ENCODE peak calls at places on chromosomes 16 and 17, in eight cellular contexts. One of them, this sample, is unnamed.
A peak's percentile ranks its signal among the peaks of the same experiment; 100 is the strongest.

GRCh38 chr16:58494981-58495860 is 4.7 kb upstream of the NDRG4 start:
- DNase-seq in hepatocyte: peak; percentile 92
- DNase-seq in left ventricle myocardium inferior: peak; percentile 69
- DNase-seq in psoas muscle: no peak
- DNase-seq in body of pancreas: peak; percentile 70
- DNase-seq in small intestine: peak; percentile 47
- DNase-seq in MM.1S: peak; percentile 98
- DNase-seq in aorta: peak; percentile 81
- DNase-seq in this sample: peak; percentile 64

GRCh38 chr16:26795184-26795583 is 271.5 kb upstream of the C16orf82 start:
- DNase-seq in hepatocyte: peak; percentile 9
- DNase-seq in left ventricle myocardium inferior: no peak
- DNase-seq in psoas muscle: no peak
- DNase-seq in body of pancreas: no peak
- DNase-seq in small intestine: no peak
- DNase-seq in MM.1S: no peak
- DNase-seq in aorta: no peak
- DNase-seq in this sample: no peak

GRCh38 chr17:82333279-82334171 is at the start of gene SECTM1:
- DNase-seq in hepatocyte: peak; percentile 76
- DNase-seq in left ventricle myocardium inferior: peak; percentile 66
- DNase-seq in psoas muscle: no peak
- DNase-seq in body of pancreas: no peak
- DNase-seq in small intestine: peak; percentile 55
- DNase-seq in MM.1S: peak; percentile 35
- DNase-seq in aorta: peak; percentile 87
- DNase-seq in this sample: peak; percentile 68

GRCh38 chr17:47862621-47863440 is 11.9 kb upstream of the SP6 start:
- DNase-seq in hepatocyte: no peak
- DNase-seq in left ventricle myocardium inferior: no peak
- DNase-seq in psoas muscle: no peak
- DNase-seq in body of pancreas: no peak
- DNase-seq in small intestine: peak; percentile 72
- DNase-seq in MM.1S: no peak
- DNase-seq in aorta: no peak
- DNase-seq in this sample: no peak

GRCh38 chr17:47898246-47898645 is 2.2 kb downstream of the SP2 start:
- DNase-seq in hepatocyte: no peak
- DNase-seq in left ventricle myocardium inferior: no peak
- DNase-seq in psoas muscle: no peak
- DNase-seq in body of pancreas: no peak
- DNase-seq in small intestine: no peak
- DNase-seq in MM.1S: no peak
- DNase-seq in aorta: no peak
- DNase-seq in this sample: no peak

GRCh38 chr17:149231-149630 is 11.9 kb downstream of the SCGB1C2 start:
- DNase-seq in hepatocyte: no peak
- DNase-seq in left ventricle myocardium inferior: no peak
- DNase-seq in psoas muscle: no peak
- DNase-seq in body of pancreas: peak; percentile 2
- DNase-seq in small intestine: no peak
- DNase-seq in MM.1S: no peak
- DNase-seq in aorta: peak; percentile 9
- DNase-seq in this sample: no peak

GRCh38 chr16:55552621-55553020 is 13.9 kb upstream of the CAPNS2 start:
- DNase-seq in hepatocyte: peak; percentile 22
- DNase-seq in left ventricle myocardium inferior: no peak
- DNase-seq in psoas muscle: no peak
- DNase-seq in body of pancreas: no peak
- DNase-seq in small intestine: no peak
- DNase-seq in MM.1S: no peak
- DNase-seq in aorta: no peak
- DNase-seq in this sample: no peak

GRCh38 chr17:43832168-43832975 is 574 bp downstream of the MPP3 start:
- DNase-seq in hepatocyte: peak; percentile 75
- DNase-seq in left ventricle myocardium inferior: peak; percentile 74
- DNase-seq in psoas muscle: peak; percentile 73
- DNase-seq in body of pancreas: peak; percentile 50
- DNase-seq in small intestine: peak; percentile 43
- DNase-seq in MM.1S: no peak
- DNase-seq in aorta: peak; percentile 92
- DNase-seq in this sample: peak; percentile 55

GRCh38 chr17:19683117-19683516 is 33.3 kb downstream of the SLC47A2 start:
- DNase-seq in hepatocyte: no peak
- DNase-seq in left ventricle myocardium inferior: no peak
- DNase-seq in psoas muscle: no peak
- DNase-seq in body of pancreas: no peak
- DNase-seq in small intestine: no peak
- DNase-seq in MM.1S: no peak
- DNase-seq in aorta: no peak
- DNase-seq in this sample: no peak

GRCh38 chr17:17494499-17495447 is 1.4 kb downstream of the RASD1 start:
- DNase-seq in hepatocyte: peak; percentile 60
- DNase-seq in left ventricle myocardium inferior: peak; percentile 51
- DNase-seq in psoas muscle: peak; percentile 82
- DNase-seq in body of pancreas: peak; percentile 37
- DNase-seq in small intestine: peak; percentile 32
- DNase-seq in MM.1S: peak; percentile 35
- DNase-seq in aorta: peak; percentile 87
- DNase-seq in this sample: peak; percentile 40

GRCh38 chr17:19412984-19413383 is 2.0 kb downstream of the RNF112 start:
- DNase-seq in hepatocyte: no peak
- DNase-seq in left ventricle myocardium inferior: no peak
- DNase-seq in psoas muscle: no peak
- DNase-seq in body of pancreas: no peak
- DNase-seq in small intestine: no peak
- DNase-seq in MM.1S: no peak
- DNase-seq in aorta: no peak
- DNase-seq in this sample: no peak

GRCh38 chr17:56172517-56172982 is 19.3 kb downstream of the ANKFN1 start:
- DNase-seq in hepatocyte: peak; percentile 21
- DNase-seq in left ventricle myocardium inferior: peak; percentile 26
- DNase-seq in psoas muscle: peak; percentile 92
- DNase-seq in body of pancreas: no peak
- DNase-seq in small intestine: no peak
- DNase-seq in MM.1S: no peak
- DNase-seq in aorta: no peak
- DNase-seq in this sample: no peak

GRCh38 chr16:64278196-64278595 is 843.7 kb downstream of the CDH11 start:
- DNase-seq in hepatocyte: no peak
- DNase-seq in left ventricle myocardium inferior: no peak
- DNase-seq in psoas muscle: no peak
- DNase-seq in body of pancreas: no peak
- DNase-seq in small intestine: no peak
- DNase-seq in MM.1S: no peak
- DNase-seq in aorta: no peak
- DNase-seq in this sample: no peak

GRCh38 chr16:29926675-29927522 is 873 bp upstream of the KCTD13 start:
- DNase-seq in hepatocyte: peak; percentile 44
- DNase-seq in left ventricle myocardium inferior: no peak
- DNase-seq in psoas muscle: no peak
- DNase-seq in body of pancreas: peak; percentile 39
- DNase-seq in small intestine: peak; percentile 62
- DNase-seq in MM.1S: no peak
- DNase-seq in aorta: peak; percentile 32
- DNase-seq in this sample: peak; percentile 68

GRCh38 chr17:1360975-1361374 is 39.0 kb downstream of the YWHAE start:
- DNase-seq in hepatocyte: no peak
- DNase-seq in left ventricle myocardium inferior: no peak
- DNase-seq in psoas muscle: no peak
- DNase-seq in body of pancreas: no peak
- DNase-seq in small intestine: no peak
- DNase-seq in MM.1S: no peak
- DNase-seq in aorta: no peak
- DNase-seq in this sample: no peak

GRCh38 chr17:73713136-73713535 is 68.9 kb upstream of the SDK2 start:
- DNase-seq in hepatocyte: no peak
- DNase-seq in left ventricle myocardium inferior: no peak
- DNase-seq in psoas muscle: no peak
- DNase-seq in body of pancreas: no peak
- DNase-seq in small intestine: no peak
- DNase-seq in MM.1S: no peak
- DNase-seq in aorta: peak; percentile 59
- DNase-seq in this sample: no peak

GRCh38 chr17:66980896-66981295 is 16.4 kb downstream of the CACNG4 start:
- DNase-seq in hepatocyte: no peak
- DNase-seq in left ventricle myocardium inferior: no peak
- DNase-seq in psoas muscle: no peak
- DNase-seq in body of pancreas: no peak
- DNase-seq in small intestine: no peak
- DNase-seq in MM.1S: no peak
- DNase-seq in aorta: no peak
- DNase-seq in this sample: no peak
- H3K4me1 ChIP-seq in hepatocyte: no peaks in the 10 kb centered on the region
- H3K4me1 ChIP-seq in left ventricle myocardium inferior: peaks cover 32% of the 10 kb centered on the region
- H3K4me1 ChIP-seq in psoas muscle: peaks cover 24% of the 10 kb centered on the region
- H3K4me1 ChIP-seq in body of pancreas: no peaks in the 10 kb centered on the region
- H3K4me1 ChIP-seq in small intestine: no peaks in the 10 kb centered on the region
- H3K4me1 ChIP-seq in MM.1S: no peaks in the 10 kb centered on the region
- H3K4me1 ChIP-seq in aorta: no peaks in the 10 kb centered on the region
- H3K4me1 ChIP-seq in this sample: no peaks in the 10 kb centered on the region

GRCh38 chr17:34383225-34383615 is 20.2 kb upstream of the CCL1 start:
- DNase-seq in hepatocyte: no peak
- DNase-seq in left ventricle myocardium inferior: no peak
- DNase-seq in psoas muscle: no peak
- DNase-seq in body of pancreas: no peak
- DNase-seq in small intestine: no peak
- DNase-seq in MM.1S: no peak
- DNase-seq in aorta: no peak
- DNase-seq in this sample: no peak
- H3K4me1 ChIP-seq in hepatocyte: no peaks in the 10 kb centered on the region
- H3K4me1 ChIP-seq in left ventricle myocardium inferior: no peaks in the 10 kb centered on the region
- H3K4me1 ChIP-seq in psoas muscle: no peaks in the 10 kb centered on the region
- H3K4me1 ChIP-seq in body of pancreas: no peaks in the 10 kb centered on the region
- H3K4me1 ChIP-seq in small intestine: no peaks in the 10 kb centered on the region
- H3K4me1 ChIP-seq in MM.1S: peaks cover 92% of the 10 kb centered on the region
- H3K4me1 ChIP-seq in aorta: no peaks in the 10 kb centered on the region
- H3K4me1 ChIP-seq in this sample: no peaks in the 10 kb centered on the region

GRCh38 chr16:50616386-50616785 is 64.7 kb downstream of the SNX20 start:
- DNase-seq in hepatocyte: peak; percentile 46
- DNase-seq in left ventricle myocardium inferior: no peak
- DNase-seq in psoas muscle: no peak
- DNase-seq in body of pancreas: no peak
- DNase-seq in small intestine: no peak
- DNase-seq in MM.1S: no peak
- DNase-seq in aorta: no peak
- DNase-seq in this sample: no peak

GRCh38 chr16:50615891-50616290 is 65.2 kb downstream of the SNX20 start:
- DNase-seq in hepatocyte: no peak
- DNase-seq in left ventricle myocardium inferior: no peak
- DNase-seq in psoas muscle: no peak
- DNase-seq in body of pancreas: no peak
- DNase-seq in small intestine: no peak
- DNase-seq in MM.1S: no peak
- DNase-seq in aorta: no peak
- DNase-seq in this sample: no peak

GRCh38 chr16:50616883-50617629 is 64.1 kb downstream of the SNX20 start:
- DNase-seq in hepatocyte: no peak
- DNase-seq in left ventricle myocardium inferior: no peak
- DNase-seq in psoas muscle: no peak
- DNase-seq in body of pancreas: no peak
- DNase-seq in small intestine: no peak
- DNase-seq in MM.1S: no peak
- DNase-seq in aorta: peak; percentile 76
- DNase-seq in this sample: no peak

GRCh38 chr16:50613281-50613991 is 65.2 kb downstream of the NKD1 start:
- DNase-seq in hepatocyte: peak; percentile 80
- DNase-seq in left ventricle myocardium inferior: no peak
- DNase-seq in psoas muscle: no peak
- DNase-seq in body of pancreas: no peak
- DNase-seq in small intestine: peak; percentile 76
- DNase-seq in MM.1S: no peak
- DNase-seq in aorta: no peak
- DNase-seq in this sample: no peak

DNA sequence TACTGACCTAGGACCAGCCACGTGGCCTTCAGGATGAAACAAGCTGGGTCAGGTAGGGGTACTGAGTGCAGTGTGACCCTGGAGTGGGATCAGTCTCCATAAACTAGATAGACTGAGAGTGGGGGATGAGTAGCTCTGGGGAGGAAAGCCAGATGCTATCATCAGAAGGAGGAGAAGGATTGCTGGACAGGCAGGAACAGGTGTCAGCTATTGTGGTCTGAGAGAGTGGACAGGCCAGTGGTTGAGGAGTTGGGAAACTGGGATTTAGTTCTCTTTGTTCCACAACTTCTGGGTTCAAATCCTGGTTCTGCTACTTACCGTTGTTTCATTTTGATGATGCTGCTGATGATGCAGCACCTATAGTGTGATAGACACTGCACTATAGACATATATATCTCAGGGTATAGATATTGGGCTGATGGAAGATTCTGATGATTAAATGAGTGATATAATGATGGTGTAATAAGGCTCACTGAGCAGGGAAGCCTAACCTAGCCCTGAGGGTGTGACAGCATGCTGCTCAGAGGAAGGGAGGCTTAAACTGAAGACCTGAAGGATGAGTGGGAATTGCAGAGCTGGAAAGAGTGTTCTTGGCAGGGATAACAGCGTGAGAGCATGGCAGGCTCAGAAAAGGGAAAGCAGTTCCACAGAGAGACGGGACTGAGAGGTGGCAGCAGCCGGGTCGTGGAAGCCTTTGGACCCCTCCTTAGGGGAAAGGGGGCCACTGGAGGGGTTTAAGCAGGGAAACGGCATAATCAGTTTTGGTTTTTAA is 66.0 kb downstream of the SNX20 start:
- DNase-seq in hepatocyte: no peak
- DNase-seq in left ventricle myocardium inferior: no peak
- DNase-seq in psoas muscle: no peak
- DNase-seq in body of pancreas: no peak
- DNase-seq in small intestine: no peak
- DNase-seq in MM.1S: no peak
- DNase-seq in aorta: no peak
- DNase-seq in this sample: no peak
- H3K4me1 ChIP-seq in hepatocyte: peaks cover 56% of the 10 kb centered on the region
- H3K4me1 ChIP-seq in left ventricle myocardium inferior: peaks cover 54% of the 10 kb centered on the region
- H3K4me1 ChIP-seq in psoas muscle: peaks cover 15% of the 10 kb centered on the region
- H3K4me1 ChIP-seq in body of pancreas: peaks cover 12% of the 10 kb centered on the region
- H3K4me1 ChIP-seq in small intestine: no peaks in the 10 kb centered on the region
- H3K4me1 ChIP-seq in MM.1S: no peaks in the 10 kb centered on the region
- H3K4me1 ChIP-seq in aorta: peaks cover 4% of the 10 kb centered on the region
- H3K4me1 ChIP-seq in this sample: no peaks in the 10 kb centered on the region

DNA sequence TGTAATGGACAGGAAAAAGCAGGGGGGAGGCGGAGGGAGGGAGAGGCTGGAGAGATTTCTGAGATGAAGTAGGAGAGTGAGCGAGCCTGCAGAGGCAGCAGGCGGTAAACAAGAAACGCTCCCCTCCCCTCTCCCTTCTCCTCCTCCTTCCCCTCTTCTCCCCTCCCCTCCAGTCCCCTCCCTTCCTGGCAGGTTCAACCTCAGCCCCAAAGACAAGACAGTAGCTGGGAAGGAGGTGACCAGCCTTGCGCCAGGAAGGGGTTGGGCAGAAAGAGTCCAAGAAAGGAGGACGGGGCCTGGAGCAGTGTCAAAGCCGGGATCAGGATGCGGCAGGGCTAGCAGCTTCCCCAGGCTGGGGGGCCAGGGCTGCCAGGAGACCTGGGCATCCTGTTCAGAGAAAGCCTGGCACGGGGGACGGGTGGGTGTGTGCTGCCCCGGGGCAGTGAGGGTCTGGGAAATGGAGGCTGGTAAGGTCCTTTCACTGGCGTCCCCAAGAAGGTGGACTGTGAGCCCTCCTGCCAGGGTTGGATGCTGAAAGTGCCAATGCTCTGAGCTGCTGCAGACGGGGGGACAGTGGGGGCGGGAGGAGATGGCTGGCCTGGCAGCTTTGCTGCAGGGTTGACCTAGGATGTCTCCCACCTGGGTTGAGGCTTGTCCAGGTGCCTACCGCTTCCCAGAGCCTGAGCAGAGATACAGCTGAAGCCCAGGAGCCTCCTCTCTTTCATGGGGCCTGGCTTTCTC is 261.6 kb upstream of the TNRC6C start:
- DNase-seq in hepatocyte: peak; percentile 22
- DNase-seq in left ventricle myocardium inferior: no peak
- DNase-seq in psoas muscle: no peak
- DNase-seq in body of pancreas: no peak
- DNase-seq in small intestine: no peak
- DNase-seq in MM.1S: no peak
- DNase-seq in aorta: peak; percentile 73
- DNase-seq in this sample: no peak
- H3K4me1 ChIP-seq in hepatocyte: peaks cover 8% of the 10 kb centered on the region
- H3K4me1 ChIP-seq in left ventricle myocardium inferior: peaks cover 4% of the 10 kb centered on the region
- H3K4me1 ChIP-seq in psoas muscle: no peaks in the 10 kb centered on the region
- H3K4me1 ChIP-seq in body of pancreas: no peaks in the 10 kb centered on the region
- H3K4me1 ChIP-seq in small intestine: no peaks in the 10 kb centered on the region
- H3K4me1 ChIP-seq in MM.1S: peaks cover 6% of the 10 kb centered on the region
- H3K4me1 ChIP-seq in aorta: no peaks in the 10 kb centered on the region
- H3K4me1 ChIP-seq in this sample: no peaks in the 10 kb centered on the region